ENCODE peak calls at places on chromosome 1, in six cellular contexts. L is AG08396; V is left ventricle myocardium inferior; I is CD4-positive, alpha-beta T cell; A is GM23248; E is stromal cell of bone marrow. P is an unnamed sample.

GRCh38 chr1:200233393-200233792 is 176.4 kb downstream of the ZNF281 start:
- DNase-seq in A (peak; percentile 74), L (no peak), E (no peak), I (no peak), V (no peak), P (no peak)

GRCh38 chr1:36703526-36704208 is 221.0 kb upstream of the CSF3R start:
- DNase-seq in V (peak; percentile 71), E (peak; percentile 12), L (peak; percentile 86), I (peak; percentile 29), A (peak; percentile 79), P (peak; percentile 58)

GRCh38 chr1:201264072-201264471 is 19.2 kb upstream of the PKP1 start:
- DNase-seq in E (no peak), V (no peak), I (no peak), L (no peak), A (no peak), P (no peak)

GRCh38 chr1:153985984-153986761 is at the start of gene RAB13:
- DNase-seq in L (peak; percentile 93), A (peak; percentile 95), I (no peak), E (peak; percentile 86), V (peak; percentile 86), P (peak; percentile 75)

GRCh38 chr1:101144868-101145808 is 91.7 kb upstream of the S1PR1 start:
- DNase-seq in I (no peak), A (peak; percentile 20), E (peak; percentile 6), V (no peak), L (no peak), P (no peak)

GRCh38 chr1:16434501-16434900 is 2.7 kb downstream of the SPATA21 start:
- DNase-seq in L (no peak), A (peak; percentile 12), I (no peak), E (no peak), V (no peak), P (no peak)

GRCh38 chr1:203626910-203627246 is 246 bp downstream of the ATP2B4 start:
- DNase-seq in I (no peak), E (no peak), L (no peak), A (no peak), V (no peak), P (no peak)

GRCh38 chr1:44242761-44243160 is 29.5 kb downstream of the DMAP1 start:
- DNase-seq in A (no peak), E (no peak), V (no peak), I (no peak), L (no peak), P (no peak)

GRCh38 chr1:72394457-72394856 is 112.1 kb upstream of the NEGR1 start:
- DNase-seq in A (no peak), I (no peak), E (no peak), L (no peak), V (no peak), P (no peak)

GRCh38 chr1:172287207-172287606 is 133.3 kb upstream of the C1orf105 start:
- DNase-seq in E (peak; percentile 78), A (peak; percentile 91), I (no peak), L (peak; percentile 25), V (peak; percentile 60), P (peak; percentile 29)

GRCh38 chr1:183033205-183033604 is 10.0 kb downstream of the LAMC1 start:
- DNase-seq in A (no peak), L (no peak), V (no peak), E (no peak), I (peak; percentile 22), P (no peak)

GRCh38 chr1:15911927-15912326 is 64.0 kb downstream of the ZBTB17 start:
- DNase-seq in L (no peak), I (no peak), E (no peak), A (no peak), V (no peak), P (no peak)

GRCh38 chr1:9699361-9699760 is 47.8 kb downstream of the PIK3CD start:
- DNase-seq in I (no peak), A (no peak), L (no peak), E (no peak), V (no peak), P (no peak)

GRCh38 chr1:165637427-165637826 is 6.4 kb downstream of the MGST3 start:
- DNase-seq in V (no peak), E (no peak), I (no peak), A (peak; percentile 78), L (peak; percentile 32), P (no peak)